ENCODE peak calls at places on chromosomes 1 and 21, in four cellular contexts. Y, E, Z and I are unnamed samples.

GRCh38 chr1:12696658-12697057 is 19.3 kb upstream of the AADACL3 start:
- DNase-seq in Y (no peak), E (no peak), Z (no peak), I (no peak)

GRCh38 chr1:29736582-29737188 is 500.4 kb downstream of the PTPRU start:
- DNase-seq in Y (peak; percentile 59), E (no peak), Z (peak; percentile 31), I (peak; percentile 60)

GRCh38 chr1:111565079-111565478 is 54.5 kb upstream of the RAP1A start:
- DNase-seq in Y (no peak), E (no peak), Z (no peak), I (peak; percentile 97)

GRCh38 chr1:220958234-220958633 is 79.0 kb downstream of the HLX start:
- DNase-seq in Y (no peak), E (no peak), Z (no peak), I (no peak)

GRCh38 chr1:41840592-41841246 is 78.0 kb downstream of the HIVEP3 start:
- DNase-seq in Y (no peak), E (no peak), Z (peak; percentile 75), I (no peak)

GRCh38 chr1:72282690-72283203 is 408 bp upstream of the NEGR1 start:
- DNase-seq in Y (no peak), E (no peak), Z (peak; percentile 93), I (peak; percentile 89)

GRCh38 chr1:153540394-153541361 is at the start of gene S100A5:
- DNase-seq in Y (no peak), E (no peak), Z (no peak), I (peak; percentile 55)

GRCh38 chr21:41961282-41961701 is 7.5 kb upstream of the C2CD2 start:
- DNase-seq in Y (no peak), E (no peak), Z (peak; percentile 87), I (peak; percentile 90)

GRCh38 chr1:205587576-205587975 is 44.2 kb downstream of the ELK4 start:
- DNase-seq in Y (no peak), E (no peak), Z (no peak), I (no peak)

GRCh38 chr1:16230744-16231143 is 6.2 kb downstream of the CPLANE2 start:
- DNase-seq in Y (no peak), E (no peak), Z (no peak), I (no peak)

GRCh38 chr1:77489910-77490309 is 192.5 kb downstream of the ZZZ3 start:
- DNase-seq in Y (no peak), E (no peak), Z (no peak), I (peak; percentile 24)

GRCh38 chr1:47578026-47578861 is 140.4 kb downstream of the FOXD2 start:
- DNase-seq in Y (no peak), E (no peak), Z (no peak), I (no peak)

GRCh38 chr21:16302851-16303282 is 573.1 kb downstream of the USP25 start:
- DNase-seq in Y (no peak), E (no peak), Z (peak; percentile 67), I (peak; percentile 12)

GRCh38 chr1:150066838-150067183 is 765 bp upstream of the VPS45 start:
- DNase-seq in Y (peak; percentile 19), E (peak; percentile 12), Z (no peak), I (no peak)

GRCh38 chr1:44512313-44512885 is 107.3 kb downstream of the RNF220 start:
- DNase-seq in Y (no peak), E (no peak), Z (no peak), I (no peak)

GRCh38 chr21:40902993-40903392 is 56.0 kb upstream of the DSCAM start:
- DNase-seq in Y (no peak), E (no peak), Z (no peak), I (no peak)

GRCh38 chr1:232743999-232744398 is 61.2 kb upstream of the MAP10 start:
- DNase-seq in Y (no peak), E (no peak), Z (no peak), I (no peak)

GRCh38 chr1:16163882-16164820 is 8.3 kb upstream of the EPHA2 start:
- DNase-seq in Y (peak; percentile 82), E (no peak), Z (peak; percentile 88), I (peak; percentile 100)

GRCh38 chr1:26373281-26373680 is 731 bp upstream of the ZNF683 start:
- DNase-seq in Y (no peak), E (no peak), Z (no peak), I (no peak)

GRCh38 chr1:45730075-45730779 is 20.2 kb downstream of the IPP start:
- DNase-seq in Y (no peak), E (no peak), Z (no peak), I (no peak)

GRCh38 chr1:157133431-157133830 is 4.8 kb downstream of the ETV3 start:
- DNase-seq in Y (no peak), E (no peak), Z (no peak), I (no peak)

GRCh38 chr1:161351482-161351881 is 16.2 kb downstream of the CFAP126 start:
- DNase-seq in Y (no peak), E (no peak), Z (no peak), I (peak; percentile 4)

GRCh38 chr1:247576514-247576913 is 11.6 kb upstream of the OR2G2 start:
- DNase-seq in Y (no peak), E (no peak), Z (no peak), I (no peak)

GRCh38 chr1:201310986-201311355 is 27.7 kb downstream of the PKP1 start:
- DNase-seq in Y (no peak), E (no peak), Z (no peak), I (peak; percentile 13)

GRCh38 chr1:168338589-168339503 is 58.2 kb downstream of the TBX19 start:
- DNase-seq in Y (no peak), E (no peak), Z (no peak), I (no peak)

GRCh38 chr21:44331650-44332306 is 7.4 kb downstream of the CFAP410 start:
- DNase-seq in Y (no peak), E (no peak), Z (no peak), I (peak; percentile 15)

GRCh38 chr1:3902546-3902945 is 2.5 kb upstream of the C1orf174 start:
- DNase-seq in Y (no peak), E (no peak), Z (no peak), I (no peak)

GRCh38 chr1:108643492-108644333 is 17.2 kb downstream of the HENMT1 start:
- DNase-seq in Y (peak; percentile 32), E (peak; percentile 16), Z (peak; percentile 78), I (peak; percentile 78)

GRCh38 chr1:162997499-162998285 is 71.5 kb upstream of the RGS4 start:
- DNase-seq in Y (no peak), E (no peak), Z (no peak), I (peak; percentile 77)

GRCh38 chr1:172637522-172637921 is 21.4 kb upstream of the FASLG start:
- DNase-seq in Y (peak; percentile 36), E (no peak), Z (no peak), I (peak; percentile 94)

GRCh38 chr1:161021959-161022332 is 994 bp upstream of the F11R start:
- DNase-seq in Y (no peak), E (no peak), Z (no peak), I (peak; percentile 33)

GRCh38 chr21:14070049-14070893 is 140.5 kb downstream of the LIPI start:
- DNase-seq in Y (no peak), E (no peak), Z (no peak), I (no peak)

GRCh38 chr1:150971583-150972416 is 2.8 kb downstream of the CERS2 start:
- DNase-seq in Y (peak; percentile 45), E (no peak), Z (no peak), I (no peak)

GRCh38 chr1:234388094-234388493 is 14.8 kb downstream of the COA6 start:
- DNase-seq in Y (no peak), E (no peak), Z (no peak), I (no peak)

GRCh38 chr1:180948846-180949615 is 36.3 kb downstream of the KIAA1614 start:
- DNase-seq in Y (no peak), E (no peak), Z (no peak), I (no peak)

GRCh38 chr1:243505986-243506689 is 250.3 kb downstream of the SDCCAG8 start:
- DNase-seq in Y (peak; percentile 37), E (no peak), Z (no peak), I (no peak)

GRCh38 chr1:32701951-32702598 is 495 bp downstream of the SYNC start:
- DNase-seq in Y (no peak), E (no peak), Z (peak; percentile 26), I (peak; percentile 33)

GRCh38 chr21:38997756-38998155 is 185.5 kb downstream of the PSMG1 start:
- DNase-seq in Y (no peak), E (no peak), Z (no peak), I (no peak)
- TF ChIP-seq FOS in Y (no peak), E (no peak), Z (no peak), I (no peak)

GRCh38 chr1:194369060-194369459 is 1182.6 kb upstream of the B3GALT2 start:
- DNase-seq in Y (no peak), E (no peak), Z (no peak), I (peak; percentile 51)

GRCh38 chr1:194374649-194375048 is 1188.2 kb upstream of the B3GALT2 start:
- DNase-seq in Y (no peak), E (no peak), Z (no peak), I (no peak)

GRCh38 chr1:194367121-194367520 is 1180.7 kb upstream of the B3GALT2 start:
- DNase-seq in Y (no peak), E (no peak), Z (no peak), I (no peak)

GRCh38 chr1:194369622-194370021 is 1183.2 kb upstream of the B3GALT2 start:
- DNase-seq in Y (no peak), E (no peak), Z (no peak), I (no peak)

DNA sequence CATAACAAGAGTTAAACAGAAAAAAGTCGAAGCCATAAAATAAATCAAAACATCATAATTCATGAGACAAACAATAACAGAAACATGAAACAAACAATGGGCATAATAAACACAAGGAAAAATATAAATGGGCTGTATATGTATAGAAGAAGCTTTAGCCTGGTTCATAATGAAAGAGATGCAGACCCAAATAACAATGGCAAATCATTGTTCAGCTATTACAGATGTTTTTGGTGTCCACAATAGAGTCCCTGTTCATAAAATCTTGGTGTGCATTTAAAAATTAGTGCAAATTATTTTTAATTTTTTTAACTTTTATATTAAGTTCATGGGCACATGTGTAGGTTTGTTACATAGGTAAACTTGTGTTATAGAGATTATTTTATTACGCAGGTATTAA is 1185.9 kb upstream of the B3GALT2 start:
- DNase-seq in Y (no peak), E (no peak), Z (no peak), I (no peak)
- TF ChIP-seq FOS in Y (no peak), E (no peak), Z (no peak), I (no peak)

DNA sequence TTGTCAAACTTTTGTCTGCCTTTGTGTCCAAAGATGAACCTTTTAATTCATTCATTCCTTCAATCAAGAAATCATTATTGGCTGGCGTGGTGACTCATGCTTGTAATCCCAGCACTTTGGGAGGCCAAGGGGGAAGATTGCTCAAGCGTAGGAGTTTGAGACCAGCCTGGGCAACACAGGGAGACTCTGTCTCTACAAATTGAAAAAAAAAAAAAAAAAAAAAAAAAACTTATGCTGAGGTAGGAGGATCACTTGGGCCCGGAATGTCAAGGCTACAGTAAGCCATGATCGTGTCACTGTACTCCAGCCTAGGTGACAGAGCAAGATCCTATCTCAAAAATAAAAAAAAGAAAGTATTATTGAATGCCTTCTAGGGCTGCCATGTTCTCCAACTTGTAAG is 51.3 kb upstream of the CXADR start:
- DNase-seq in Y (no peak), E (no peak), Z (no peak), I (peak; percentile 43)
- TF ChIP-seq FOS in Y (no peak), E (no peak), Z (no peak), I (peak; percentile 5)

GRCh38 chr1:118947790-118948189 is 40.4 kb downstream of the TBX15 start:
- DNase-seq in Y (no peak), E (no peak), Z (no peak), I (peak; percentile 46)
- TF ChIP-seq FOS in Y (no peak), E (no peak), Z (no peak), I (no peak)